ENCODE peak calls at places on chromosomes 6 and 20, in five cellular contexts. G, C, D, Y and Q are unnamed samples.

GRCh38 chr6:13696226-13696625 is 15.4 kb downstream of the RANBP9 start:
- DNase-seq in G (no peak), C (no peak), D (no peak), Y (no peak), Q (no peak)

GRCh38 chr6:155310596-155310995 is 3.7 kb downstream of the TFB1M start:
- DNase-seq in G (no peak), C (no peak), D (no peak), Y (no peak), Q (no peak)

GRCh38 chr20:63522981-63523611 is 2.5 kb downstream of the PPDPF start:
- DNase-seq in G (no peak), C (no peak), D (no peak), Y (no peak), Q (no peak)

GRCh38 chr6:26389349-26389799 is 6.5 kb downstream of the BTN2A2 start:
- DNase-seq in G (no peak), C (no peak), D (no peak), Y (no peak), Q (peak)

GRCh38 chr20:58498445-58499068 is 16.6 kb downstream of the APCDD1L start:
- DNase-seq in G (no peak), C (no peak), D (no peak), Y (no peak), Q (no peak)

GRCh38 chr20:40477805-40478204 is 211.2 kb downstream of the MAFB start:
- DNase-seq in G (no peak), C (no peak), D (no peak), Y (no peak), Q (no peak)

GRCh38 chr20:10093087-10093591 is 58.4 kb downstream of the ANKEF1 start:
- DNase-seq in G (no peak), C (peak), D (no peak), Y (no peak), Q (no peak)

GRCh38 chr6:63509652-63510352 is 62.5 kb upstream of the LOC128125822 start:
- DNase-seq in G (peak), C (peak), D (peak), Y (no peak), Q (no peak)

DNA sequence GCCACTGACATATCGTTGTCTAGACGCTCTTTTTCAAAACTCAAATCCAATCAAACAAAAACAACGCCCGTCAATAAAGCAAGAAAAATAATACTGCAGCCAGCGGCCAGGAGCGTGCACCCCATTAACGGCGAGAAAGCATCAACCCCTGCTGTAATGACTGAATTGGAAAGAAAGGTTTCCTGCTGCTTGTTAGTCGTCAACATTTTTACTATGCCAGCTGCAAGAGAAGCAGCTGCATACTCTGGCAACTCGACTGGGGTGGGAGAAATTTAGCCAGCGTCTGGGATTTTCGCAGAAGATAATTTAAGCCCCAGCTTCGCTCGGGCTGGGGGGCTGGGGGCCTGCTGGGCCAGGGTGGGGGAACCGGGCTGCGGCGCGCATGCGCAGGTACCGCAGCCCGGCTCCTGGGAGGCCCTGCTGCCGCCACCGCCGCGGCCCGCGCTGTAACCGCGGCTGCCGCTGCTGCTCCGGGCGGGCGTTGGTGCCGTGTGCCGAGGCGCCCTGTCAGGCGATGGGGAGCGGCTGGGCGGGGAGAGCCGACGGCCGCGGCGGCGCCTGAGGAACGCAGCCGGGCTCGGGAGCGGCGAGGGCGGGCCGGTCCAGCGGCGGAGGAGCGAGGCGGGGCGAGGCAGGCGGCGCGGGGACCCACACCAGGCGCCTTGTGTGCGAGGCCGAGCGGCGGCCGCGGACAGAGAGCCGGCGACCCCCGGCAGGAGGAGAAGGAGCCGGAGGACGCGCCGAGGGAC is 732 bp upstream of the STXBP5 start:
- DNase-seq in G (peak), C (peak), D (peak), Y (peak), Q (peak)
- TF ChIP-seq POLR2A in G (peak), C (peak), D (peak), Y (peak), Q (no peak)

GRCh38 chr20:23049933-23050838 is 714 bp upstream of the THBD start:
- DNase-seq in G (no peak), C (peak), D (peak), Y (no peak), Q (peak)
- TF ChIP-seq POLR2A in G (no peak), C (no peak), D (no peak), Y (no peak), Q (no peak)

GRCh38 chr6:106520711-106521367 is 108.5 kb downstream of the RTN4IP1 start:
- DNase-seq in G (no peak), C (no peak), D (peak), Y (peak), Q (peak)
- TF ChIP-seq POLR2A in G (no peak), C (no peak), D (no peak), Y (peak), Q (no peak)

DNA sequence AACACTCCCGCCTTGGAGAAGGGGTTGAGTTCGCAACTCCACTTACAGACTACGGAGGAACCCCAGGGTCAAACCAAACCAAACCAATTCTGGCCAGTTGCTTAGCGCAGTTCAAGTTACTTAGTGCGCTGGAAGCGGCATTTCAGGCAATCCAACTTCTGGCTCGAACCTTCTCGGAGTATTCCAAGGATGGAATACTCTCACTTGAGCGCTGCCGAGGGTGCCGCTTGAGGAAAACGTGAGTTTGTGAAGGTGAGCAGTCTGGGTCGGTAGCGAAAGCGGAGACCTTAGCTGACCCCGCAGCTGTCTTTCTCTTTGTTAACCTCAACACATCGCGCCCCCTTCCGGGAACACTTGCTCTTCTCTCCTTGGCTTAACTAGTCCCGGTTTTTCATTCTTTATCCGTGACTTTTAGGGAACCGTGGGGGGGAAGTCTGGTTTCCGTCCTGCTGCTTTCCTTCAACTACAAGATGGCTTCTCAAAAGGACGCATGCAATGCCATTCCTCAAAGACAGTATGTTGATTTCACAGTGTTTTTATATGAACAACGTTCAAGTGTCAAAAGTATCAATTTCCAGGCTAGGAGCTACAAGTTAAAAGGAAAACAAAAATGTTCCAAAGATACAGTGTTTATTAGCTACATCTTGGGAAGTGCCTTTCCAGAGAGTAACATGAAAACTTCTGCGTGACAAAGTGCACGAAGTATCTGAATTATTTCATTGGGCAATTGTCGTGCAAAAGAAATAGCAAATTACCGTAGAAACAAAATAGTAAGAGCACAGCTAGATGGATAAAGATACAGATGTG is 742 bp upstream of the PNISR start:
- DNase-seq in G (peak), C (peak), D (peak), Y (peak), Q (peak)
- TF ChIP-seq POLR2A in G (no peak), C (no peak), D (peak), Y (no peak), Q (no peak)

DNA sequence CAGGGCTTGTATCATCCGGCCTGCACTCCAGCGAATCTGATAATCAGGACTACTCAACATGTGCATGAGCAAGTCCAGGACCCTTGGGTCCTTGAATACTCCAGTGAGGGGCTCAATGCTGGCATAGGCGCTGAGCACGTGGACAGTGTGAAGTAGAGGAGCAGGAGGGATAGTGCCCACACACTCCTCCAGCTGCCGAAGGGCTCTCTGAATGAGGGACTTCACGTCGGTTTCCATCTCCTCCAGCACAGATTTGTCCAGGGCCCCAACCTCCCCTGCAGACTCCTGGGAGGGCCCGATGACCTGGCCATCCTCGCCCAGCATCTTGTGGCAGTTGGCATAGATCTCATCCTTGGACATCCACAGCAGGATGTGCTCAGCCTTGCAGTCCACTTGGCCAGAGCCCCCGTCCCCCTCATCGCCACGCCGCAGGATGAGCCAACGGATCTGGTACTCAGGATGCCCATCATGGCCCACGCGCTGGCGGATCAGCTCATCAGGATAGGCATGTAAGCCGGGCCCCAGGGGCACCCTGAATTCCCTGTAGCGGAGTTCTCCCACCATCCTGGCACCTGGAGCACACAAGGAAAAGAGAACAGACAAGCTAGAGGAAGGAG is 1.3 kb downstream of the CUL7 start:
- DNase-seq in G (no peak), C (no peak), D (no peak), Y (no peak), Q (no peak)
- TF ChIP-seq POLR2A in G (no peak), C (no peak), D (no peak), Y (no peak), Q (no peak)

GRCh38 chr20:47576516-47577033 is 74.9 kb downstream of the NCOA3 start:
- DNase-seq in G (peak), C (peak), D (peak), Y (peak), Q (peak)
- TF ChIP-seq POLR2A in G (peak), C (no peak), D (no peak), Y (no peak), Q (no peak)